ENCODE peak calls at places on chromosomes 7 and 10, in five cellular contexts. V, G, K, Y and X are unnamed samples. For H3K27me3, the result is how much of the 10 kb centered on the place peaks cover.

GRCh38 chr7:152859781-152860191 is 100.2 kb downstream of the ACTR3B start:
- DNase-seq in K (no peak), Y (no peak), V (no peak), G (no peak), X (no peak)

GRCh38 chr7:13850185-13850752 is 139.2 kb downstream of the ETV1 start:
- DNase-seq in Y (peak), V (peak), G (no peak), K (no peak), X (peak)

GRCh38 chr10:28393956-28394568 is 91.2 kb upstream of the MPP7 start:
- DNase-seq in K (peak), Y (peak), G (peak), V (peak), X (no peak)

GRCh38 chr10:120505056-120505455 is 48.0 kb downstream of the PLPP4 start:
- DNase-seq in G (no peak), K (no peak), V (no peak), Y (no peak), X (no peak)

GRCh38 chr10:30111340-30111980 is 52.1 kb upstream of the JCAD start:
- DNase-seq in G (no peak), V (no peak), K (no peak), Y (peak), X (peak)

GRCh38 chr10:89332718-89333281 is 5.0 kb downstream of the IFIT3 start:
- DNase-seq in Y (peak), V (no peak), G (no peak), K (no peak), X (no peak)

GRCh38 chr10:98456043-98456570 is 9.4 kb upstream of the HPS1 start:
- DNase-seq in V (no peak), G (no peak), K (no peak), Y (no peak), X (no peak)

GRCh38 chr10:84140036-84140379 is 699 bp downstream of the GHITM start:
- DNase-seq in V (no peak), G (peak), K (no peak), Y (no peak), X (no peak)

GRCh38 chr7:22154130-22154529 is 202.8 kb downstream of the RAPGEF5 start:
- DNase-seq in Y (no peak), K (no peak), G (no peak), V (no peak), X (no peak)

GRCh38 chr7:73770002-73770859 is at the start of gene CLDN3:
- DNase-seq in G (peak), K (peak), V (peak), Y (no peak), X (no peak)

GRCh38 chr7:135414850-135415439 is 95.0 kb downstream of the CNOT4 start:
- DNase-seq in G (peak), V (no peak), Y (peak), K (no peak), X (peak)

GRCh38 chr7:27187158-27187701 is 2.2 kb upstream of the HOXA11 start:
- DNase-seq in V (no peak), K (no peak), Y (no peak), G (no peak), X (peak)

GRCh38 chr7:41448104-41448503 is 254.8 kb downstream of the INHBA start:
- DNase-seq in K (no peak), V (no peak), Y (no peak), G (no peak), X (no peak)

GRCh38 chr10:108561649-108562048 is 1361.7 kb downstream of the XPNPEP1 start:
- DNase-seq in G (no peak), Y (no peak), V (no peak), K (no peak), X (peak)

GRCh38 chr7:77561354-77561753 is 24.3 kb downstream of the PTPN12 start:
- DNase-seq in V (no peak), K (no peak), Y (no peak), G (no peak), X (no peak)

GRCh38 chr7:73704640-73705550 is 14.6 kb downstream of the STX1A start:
- DNase-seq in G (no peak), K (peak), Y (peak), V (no peak), X (no peak)

GRCh38 chr10:73879296-73880173 is 5.2 kb upstream of the CAMK2G start:
- DNase-seq in V (peak), K (peak), Y (peak), G (peak), X (no peak)

GRCh38 chr7:133775201-133775600 is 351.9 kb upstream of the LRGUK start:
- DNase-seq in K (no peak), Y (no peak), V (no peak), G (no peak), X (no peak)

GRCh38 chr10:95308389-95309302 is 17.8 kb upstream of the PDLIM1 start:
- DNase-seq in Y (peak), G (no peak), V (peak), K (peak), X (peak)

GRCh38 chr7:101853684-101854083 is 36.3 kb downstream of the CUX1 start:
- DNase-seq in G (no peak), Y (no peak), V (no peak), K (no peak), X (no peak)

GRCh38 chr10:92816106-92816505 is 32.2 kb upstream of the EXOC6 start:
- DNase-seq in Y (no peak), K (no peak), V (no peak), G (no peak), X (peak)

GRCh38 chr7:83270407-83270806 is 107.7 kb upstream of the PCLO start:
- DNase-seq in Y (no peak), K (no peak), G (peak), V (no peak), X (no peak)

GRCh38 chr7:130272456-130273080 is 5.9 kb downstream of the CPA2 start:
- DNase-seq in V (no peak), K (no peak), Y (peak), G (peak), X (no peak)

GRCh38 chr7:104096683-104097082 is 107.2 kb upstream of the RELN start:
- DNase-seq in V (no peak), K (no peak), G (peak), Y (peak), X (no peak)

GRCh38 chr7:55081854-55082603 is 63.2 kb downstream of the EGFR start:
- DNase-seq in K (no peak), V (no peak), Y (no peak), G (no peak), X (no peak)

GRCh38 chr10:91652364-91652763 is 19.5 kb upstream of the PPP1R3C start:
- DNase-seq in Y (peak), V (no peak), K (no peak), G (no peak), X (peak)

GRCh38 chr10:44974628-44975431 is 3.8 kb downstream of the DEPP1 start:
- DNase-seq in G (peak), Y (peak), K (peak), V (peak), X (no peak)

GRCh38 chr7:73978681-73979563 is 49.1 kb upstream of the ELN start:
- DNase-seq in V (peak), G (peak), K (peak), Y (peak), X (no peak)

GRCh38 chr10:97903128-97904025 is 53.7 kb downstream of the GOLGA7B start:
- DNase-seq in V (no peak), G (no peak), Y (no peak), K (peak), X (no peak)

GRCh38 chr10:125038637-125039036 is 96.7 kb downstream of the ZRANB1 start:
- DNase-seq in Y (peak), G (peak), K (peak), V (peak), X (no peak)

GRCh38 chr7:2732959-2733584 is 45.1 kb downstream of the AMZ1 start:
- DNase-seq in V (peak), K (no peak), Y (peak), G (no peak), X (no peak)

GRCh38 chr7:69652947-69653701 is 54.8 kb downstream of the AUTS2 start:
- DNase-seq in G (no peak), V (no peak), K (no peak), Y (no peak), X (no peak)

GRCh38 chr7:4645241-4645640 is 36.9 kb upstream of the FOXK1 start:
- DNase-seq in Y (no peak), G (no peak), K (no peak), V (no peak), X (no peak)

GRCh38 chr7:4638781-4639575 is 43.1 kb upstream of the FOXK1 start:
- DNase-seq in K (no peak), G (no peak), V (no peak), Y (no peak), X (no peak)

GRCh38 chr7:4642468-4643203 is 39.5 kb upstream of the FOXK1 start:
- DNase-seq in V (no peak), G (no peak), Y (no peak), K (no peak), X (no peak)

GRCh38 chr7:4641091-4641666 is 40.9 kb upstream of the FOXK1 start:
- DNase-seq in G (no peak), Y (no peak), K (no peak), V (no peak), X (no peak)

GRCh38 chr7:4641667-4642467 is 40.2 kb upstream of the FOXK1 start:
- DNase-seq in V (peak), G (peak), Y (peak), K (peak), X (no peak)
- TF ChIP-seq CTCF in V (no peak), G (peak), Y (peak), K (peak), X (peak)

GRCh38 chr10:5843814-5844705 is 30.8 kb upstream of the GDI2 start:
- DNase-seq in G (no peak), V (no peak), K (no peak), Y (no peak), X (no peak)

GRCh38 chr10:5840314-5841307 is 27.4 kb upstream of the GDI2 start:
- DNase-seq in Y (no peak), G (peak), K (no peak), V (peak), X (no peak)

DNA sequence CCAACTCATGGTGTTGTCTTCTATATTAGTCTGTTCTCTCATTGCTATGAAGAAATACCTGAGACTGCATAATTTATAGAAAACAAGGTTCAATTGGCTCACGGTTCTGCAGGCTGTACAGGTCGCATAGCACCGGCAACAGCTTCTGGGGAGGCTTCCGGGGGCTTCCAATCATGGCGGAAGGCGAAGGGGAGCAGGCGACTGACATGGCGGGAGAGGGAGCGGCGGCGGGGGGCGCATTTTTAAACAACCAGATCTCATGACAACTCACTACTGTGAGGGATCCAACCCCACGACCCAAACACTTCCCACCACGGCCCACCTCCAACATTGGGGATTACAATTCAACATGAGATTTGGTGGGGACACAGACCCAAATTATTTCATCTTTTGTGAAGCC is 28.7 kb upstream of the GDI2 start:
- DNase-seq in Y (no peak), V (no peak), K (no peak), G (no peak), X (no peak)
- H3K4me3 ChIP-seq in Y (no peak), V (no peak), K (no peak), G (no peak), X (no peak)

GRCh38 chr7:155950898-155951553 is 138.8 kb upstream of the SHH start:
- DNase-seq in Y (no peak), V (no peak), K (no peak), G (no peak), X (no peak)
- H3K27me3 ChIP-seq in Y (under half), V (under half), K (under half), G (under half), X (under half)

GRCh38 chr7:158970132-158970531 is 113.8 kb downstream of the DYNC2I1 start:
- DNase-seq in K (no peak), Y (no peak), V (no peak), G (no peak), X (no peak)
- TF ChIP-seq CTCF in K (no peak), Y (no peak), V (no peak), G (no peak), X (no peak)